ENCODE peak calls at places on chromosome 19, in ten cellular contexts. U is CD4-positive, alpha-beta T cell; C is fibroblast of lung; Q is bronchial epithelial cell; P is left cardiac atrium; J is activated naive CD4-positive, alpha-beta T cell treated with anti-CD3 and anti-CD28 coated beads for 36 hours; L is HT-29; M is SK-N-SH; I is activated CD8-positive, alpha-beta memory T cell treated with anti-CD3 and anti-CD28 coated beads for 1 hour; B is lower leg skin. N is an unnamed sample.

GRCh38 chr19:36488118-36488815 is 1.1 kb downstream of the ZNF566 start:
- DNase-seq in U (no peak), C (peak), Q (no peak), P (no peak), J (peak), L (no peak), M (no peak), I (no peak), B (no peak), N (no peak)

GRCh38 chr19:15562861-15563260 is 52.2 kb upstream of the CYP4F8 start:
- DNase-seq in U (no peak), C (peak), Q (no peak), P (no peak), J (no peak), L (peak), M (no peak), I (no peak), B (no peak), N (no peak)

GRCh38 chr19:5621311-5621944 is 1.1 kb downstream of the SAFB2 start:
- DNase-seq in U (no peak), C (no peak), Q (no peak), P (no peak), J (no peak), L (peak), M (no peak), I (no peak), B (peak), N (no peak)

GRCh38 chr19:575527-576506 is 3.4 kb downstream of the BSG start:
- DNase-seq in U (no peak), C (peak), Q (peak), P (peak), J (no peak), L (no peak), M (peak), I (no peak), B (no peak), N (no peak)

GRCh38 chr19:7393459-7393858 is 44.7 kb downstream of the ARHGEF18 start:
- DNase-seq in U (no peak), C (no peak), Q (no peak), P (no peak), J (no peak), L (no peak), M (no peak), I (no peak), B (no peak), N (no peak)

GRCh38 chr19:39923862-39924261 is 10.6 kb downstream of the FCGBP start:
- DNase-seq in U (no peak), C (no peak), Q (no peak), P (no peak), J (no peak), L (no peak), M (no peak), I (no peak), B (no peak), N (no peak)

GRCh38 chr19:46574533-46574932 is 26.6 kb upstream of the CALM3 start:
- DNase-seq in U (peak), C (no peak), Q (no peak), P (no peak), J (peak), L (no peak), M (peak), I (no peak), B (no peak), N (no peak)

GRCh38 chr19:41398603-41399002 is 985 bp downstream of the BCKDHA start:
- DNase-seq in U (no peak), C (no peak), Q (no peak), P (no peak), J (no peak), L (no peak), M (no peak), I (no peak), B (no peak), N (no peak)

GRCh38 chr19:1860133-1860775 is 3.1 kb downstream of the KLF16 start:
- DNase-seq in U (peak), C (peak), Q (peak), P (peak), J (peak), L (peak), M (peak), I (no peak), B (no peak), N (no peak)

GRCh38 chr19:17329768-17330545 is 4.7 kb downstream of the ANO8 start:
- DNase-seq in U (no peak), C (no peak), Q (no peak), P (no peak), J (no peak), L (no peak), M (no peak), I (no peak), B (no peak), N (no peak)

GRCh38 chr19:40229484-40229883 is 3.0 kb upstream of the CCNP start:
- DNase-seq in U (no peak), C (no peak), Q (peak), P (no peak), J (peak), L (no peak), M (no peak), I (no peak), B (no peak), N (no peak)

GRCh38 chr19:3008994-3009393 is 20.1 kb downstream of the TLE2 start:
- DNase-seq in U (no peak), C (no peak), Q (no peak), P (no peak), J (no peak), L (no peak), M (no peak), I (no peak), B (no peak), N (no peak)

GRCh38 chr19:4523306-4524110 is 5.2 kb upstream of the PLIN4 start:
- DNase-seq in U (peak), C (peak), Q (no peak), P (peak), J (peak), L (peak), M (peak), I (no peak), B (no peak), N (no peak)

GRCh38 chr19:29664753-29665214 is 477 bp upstream of the PLEKHF1 start:
- DNase-seq in U (no peak), C (no peak), Q (no peak), P (no peak), J (no peak), L (no peak), M (no peak), I (no peak), B (no peak), N (no peak)

GRCh38 chr19:6402058-6402457 is 9.1 kb upstream of the GTF2F1 start:
- DNase-seq in U (no peak), C (no peak), Q (no peak), P (no peak), J (no peak), L (no peak), M (no peak), I (no peak), B (no peak), N (no peak)

GRCh38 chr19:30864460-30865215 is 484.6 kb downstream of the TSHZ3 start:
- DNase-seq in U (no peak), C (no peak), Q (no peak), P (no peak), J (no peak), L (no peak), M (no peak), I (no peak), B (peak), N (no peak)

GRCh38 chr19:5624154-5624663 is 1.3 kb downstream of the SAFB start:
- DNase-seq in U (no peak), C (peak), Q (peak), P (peak), J (peak), L (peak), M (peak), I (no peak), B (peak), N (no peak)

GRCh38 chr19:33231511-33231910 is 5.9 kb upstream of the SLC7A10 start:
- DNase-seq in U (no peak), C (peak), Q (no peak), P (no peak), J (no peak), L (no peak), M (no peak), I (no peak), B (no peak), N (no peak)

GRCh38 chr19:23554548-23554947 is 132.5 kb downstream of the ZNF675 start:
- DNase-seq in U (no peak), C (no peak), Q (peak), P (no peak), J (no peak), L (no peak), M (no peak), I (no peak), B (no peak), N (no peak)

GRCh38 chr19:46618670-46619231 is 6.1 kb downstream of the PTGIR start:
- DNase-seq in U (no peak), C (peak), Q (no peak), P (peak), J (peak), L (no peak), M (peak), I (no peak), B (no peak), N (no peak)

GRCh38 chr19:31675187-31675913 is 326.1 kb upstream of the TSHZ3 start:
- DNase-seq in U (no peak), C (peak), Q (no peak), P (no peak), J (no peak), L (no peak), M (no peak), I (no peak), B (no peak), N (no peak)

GRCh38 chr19:49502866-49503581 is 6.8 kb downstream of the RPS11 start:
- DNase-seq in U (peak), C (peak), Q (peak), P (peak), J (peak), L (peak), M (peak), I (no peak), B (no peak), N (peak)

GRCh38 chr19:57803594-57804325 is 11.0 kb downstream of the ZNF552 start:
- DNase-seq in U (no peak), C (peak), Q (peak), P (no peak), J (peak), L (peak), M (peak), I (no peak), B (no peak), N (peak)

N was measured in SK-N-MC.